ENCODE peak calls at places on chromosomes 5 and 9, in seven cellular contexts. E, C, O, J, N, P and S are unnamed samples.

GRCh38 chr9:113519401-113520108 is 56.0 kb downstream of the RGS3 start:
- DNase-seq in E (no peak), C (no peak), J (peak), N (no peak), O (no peak), P (no peak), S (peak)

GRCh38 chr5:179321206-179321987 is 23.9 kb downstream of the ADAMTS2 start:
- DNase-seq in E (no peak), C (no peak), P (no peak), N (no peak), O (no peak), J (no peak), S (no peak)

GRCh38 chr5:113764382-113764781 is 250.9 kb downstream of the YTHDC2 start:
- DNase-seq in N (no peak), C (no peak), P (no peak), J (no peak), O (no peak), E (no peak), S (no peak)

GRCh38 chr5:121189569-121190305 is 661.9 kb upstream of the FTMT start:
- DNase-seq in J (no peak), N (no peak), P (no peak), C (no peak), E (peak), O (no peak), S (peak)

GRCh38 chr5:141366016-141366896 is 2.3 kb downstream of the PCDHGA5 start:
- DNase-seq in E (no peak), O (no peak), J (no peak), C (no peak), P (no peak), N (no peak), S (no peak)

GRCh38 chr9:116897181-116897580 is 210.1 kb downstream of the TRIM32 start:
- DNase-seq in P (no peak), N (no peak), C (no peak), E (no peak), O (no peak), J (no peak), S (no peak)

GRCh38 chr9:9142001-9142400 is 1342.4 kb upstream of the DMAC1 start:
- DNase-seq in C (no peak), O (no peak), P (no peak), N (peak), J (no peak), E (no peak), S (no peak)

GRCh38 chr9:33166263-33167083 is 663 bp downstream of the B4GALT1 start:
- DNase-seq in E (peak), O (no peak), N (no peak), J (no peak), C (peak), P (peak), S (no peak)

GRCh38 chr5:142671801-142672200 is 14.1 kb downstream of the FGF1 start:
- DNase-seq in C (no peak), O (peak), E (peak), N (no peak), J (peak), P (no peak), S (peak)

GRCh38 chr9:136170291-136170901 is 34.5 kb downstream of the LHX3 start:
- DNase-seq in O (peak), E (peak), N (no peak), C (peak), J (peak), P (peak), S (no peak)

GRCh38 chr9:69806642-69807041 is 14.0 kb upstream of the CFAP95 start:
- DNase-seq in E (no peak), N (no peak), C (no peak), J (no peak), O (no peak), P (no peak), S (no peak)

GRCh38 chr9:84841915-84842314 is 172.4 kb downstream of the NTRK2 start:
- DNase-seq in O (no peak), N (no peak), C (no peak), E (no peak), J (no peak), P (no peak), S (no peak)

GRCh38 chr5:112687306-112687705 is 50.4 kb upstream of the APC start:
- DNase-seq in O (no peak), J (no peak), E (no peak), N (no peak), C (no peak), P (no peak), S (no peak)

GRCh38 chr5:80756292-80756691 is 101.5 kb upstream of the DHFR start:
- DNase-seq in J (no peak), N (no peak), E (no peak), O (no peak), C (no peak), P (no peak), S (no peak)